ENCODE peak calls at places on chromosomes 2 and 18, in ten cellular contexts. L is testis, F is stomach, D is heart left ventricle, N is iPS DF 6.9, J is RWPE1, V is kidney, S is A549, G is H9, K is right lobe of liver. W is an unnamed sample.

GRCh38 chr18:75517286-75517685 is 89.8 kb upstream of the SMIM21 start:
- DNase-seq in L (no peak), F (no peak), D (no peak), N (no peak), J (no peak), V (no peak), S (no peak), G (no peak), K (no peak), W (no peak)

GRCh38 chr2:196510246-196510645 is 129.3 kb upstream of the CCDC150 start:
- DNase-seq in L (no peak), F (no peak), D (no peak), N (no peak), J (no peak), V (no peak), S (no peak), G (no peak), K (no peak), W (no peak)

GRCh38 chr2:132721938-132722337 is 51.9 kb upstream of the LYPD1 start:
- DNase-seq in L (no peak), F (no peak), D (no peak), N (no peak), J (no peak), V (no peak), S (no peak), G (no peak), K (no peak), W (no peak)

GRCh38 chr2:196324212-196324611 is 152.8 kb upstream of the STK17B start:
- DNase-seq in L (no peak), F (no peak), D (no peak), N (no peak), J (no peak), V (no peak), S (no peak), G (no peak), K (no peak), W (no peak)

GRCh38 chr18:13017247-13017875 is 26.2 kb downstream of the CEP192 start:
- DNase-seq in L (no peak), F (no peak), D (no peak), N (no peak), J (no peak), V (no peak), S (no peak), G (no peak), K (no peak), W (no peak)

GRCh38 chr2:65292095-65292378 is 64.4 kb downstream of the ACTR2 start:
- DNase-seq in L (no peak), F (no peak), D (no peak), N (no peak), J (no peak), V (no peak), S (no peak), G (no peak), K (no peak), W (no peak)

GRCh38 chr2:152335016-152335850 is at the start of gene FMNL2:
- DNase-seq in L (peak), F (peak), D (peak), N (peak), J (peak), V (peak), S (peak), G (peak), K (peak), W (no peak)

GRCh38 chr2:234879671-234880455 is 72.0 kb upstream of the SH3BP4 start:
- DNase-seq in L (no peak), F (no peak), D (no peak), N (no peak), J (no peak), V (no peak), S (peak), G (peak), K (no peak), W (peak)

GRCh38 chr2:105999590-105999989 is 194.5 kb downstream of the UXS1 start:
- DNase-seq in L (no peak), F (no peak), D (no peak), N (no peak), J (no peak), V (no peak), S (no peak), G (no peak), K (no peak), W (no peak)
- H3K27ac ChIP-seq in L (no peak), F (no peak), D (no peak), N (no peak), J (no peak), V (no peak), S (no peak), G (no peak), K (no peak), W (no peak)

GRCh38 chr2:239271471-239272255 is 129.2 kb downstream of the HDAC4 start:
- DNase-seq in L (peak), F (peak), D (no peak), N (no peak), J (no peak), V (no peak), S (no peak), G (no peak), K (peak), W (no peak)

GRCh38 chr2:239273280-239274234 is 127.3 kb downstream of the HDAC4 start:
- DNase-seq in L (peak), F (peak), D (peak), N (no peak), J (no peak), V (no peak), S (no peak), G (no peak), K (peak), W (no peak)

GRCh38 chr2:239275037-239275685 is 125.7 kb downstream of the HDAC4 start:
- DNase-seq in L (peak), F (peak), D (peak), N (no peak), J (peak), V (peak), S (peak), G (no peak), K (no peak), W (peak)

GRCh38 chr2:239274391-239275001 is 126.3 kb downstream of the HDAC4 start:
- DNase-seq in L (peak), F (peak), D (peak), N (no peak), J (peak), V (no peak), S (peak), G (peak), K (no peak), W (no peak)

DNA sequence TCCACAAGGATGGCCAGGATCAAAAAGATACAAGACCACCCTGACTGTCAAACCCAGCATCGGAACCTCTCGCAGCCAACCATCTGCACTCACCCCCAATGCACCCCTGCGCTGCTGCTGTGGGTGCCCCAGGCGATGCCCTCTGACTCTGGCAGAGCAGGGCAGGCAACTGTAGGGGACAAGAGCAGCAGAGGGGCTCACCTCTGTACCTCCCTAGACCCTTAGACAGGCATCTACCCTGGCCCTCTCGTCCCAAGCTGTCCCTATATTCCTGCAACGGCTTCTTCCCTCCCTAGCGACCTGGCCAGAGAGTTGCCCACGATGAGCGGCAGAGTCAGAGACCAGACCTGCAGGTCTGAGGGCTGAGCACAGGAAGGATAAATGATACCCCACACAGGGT is 128.2 kb downstream of the HDAC4 start:
- DNase-seq in L (peak), F (no peak), D (no peak), N (no peak), J (no peak), V (no peak), S (no peak), G (no peak), K (peak), W (no peak)
- H3K27ac ChIP-seq in L (no peak), F (no peak), D (no peak), N (no peak), J (no peak), V (no peak), S (peak), G (no peak), K (no peak), W (no peak)

GRCh38 chr18:26536664-26537063 is 11.7 kb downstream of the KCTD1 start:
- DNase-seq in L (no peak), F (no peak), D (no peak), N (no peak), J (no peak), V (no peak), S (no peak), G (no peak), K (no peak), W (no peak)
- H3K27ac ChIP-seq in L (no peak), F (no peak), D (no peak), N (no peak), J (no peak), V (no peak), S (no peak), G (no peak), K (no peak), W (peak)

DNA sequence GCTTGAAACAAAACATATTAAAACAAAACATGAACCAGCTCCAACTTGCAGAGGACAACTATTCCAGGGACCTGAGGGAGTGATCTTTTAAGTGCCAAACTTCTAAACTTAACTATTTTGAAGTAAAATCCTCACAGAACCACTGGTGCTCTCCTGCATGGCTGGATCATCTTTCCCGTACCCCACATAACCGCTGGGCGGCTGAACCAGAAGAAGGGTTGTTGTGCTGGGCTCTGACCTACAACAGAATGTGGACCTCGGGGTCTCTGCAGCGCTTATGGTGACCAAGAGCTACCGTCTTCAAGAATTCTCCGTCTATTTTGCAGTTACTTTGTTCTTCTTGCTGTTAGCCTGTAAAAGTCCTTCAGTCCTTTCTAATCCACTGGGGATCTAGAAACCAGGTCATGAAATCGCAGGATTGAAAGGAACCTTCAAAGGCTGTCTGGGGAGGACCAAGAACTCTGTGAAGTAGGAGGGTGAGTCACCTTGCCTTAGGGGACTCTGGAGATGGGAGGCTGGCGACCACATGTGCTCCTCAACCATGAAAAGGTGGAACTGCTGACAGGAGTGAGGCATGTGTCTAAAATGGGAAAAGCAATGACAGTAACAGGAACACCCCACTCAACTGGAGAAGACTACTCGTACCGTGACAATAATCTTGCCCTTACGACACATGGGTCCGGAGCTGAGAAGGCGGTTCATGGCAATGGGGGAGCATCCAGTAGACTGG is 46.6 kb downstream of the HDLBP start:
- DNase-seq in L (no peak), F (no peak), D (no peak), N (no peak), J (peak), V (no peak), S (no peak), G (peak), K (no peak), W (no peak)
- H3K27ac ChIP-seq in L (no peak), F (no peak), D (no peak), N (no peak), J (peak), V (no peak), S (no peak), G (no peak), K (no peak), W (no peak)

GRCh38 chr2:200137691-200138090 is 168.8 kb upstream of the SPATS2L start:
- DNase-seq in L (no peak), F (no peak), D (no peak), N (no peak), J (no peak), V (no peak), S (no peak), G (no peak), K (no peak), W (no peak)
- H3K27ac ChIP-seq in L (no peak), F (no peak), D (no peak), N (no peak), J (no peak), V (no peak), S (no peak), G (no peak), K (no peak), W (no peak)

DNA sequence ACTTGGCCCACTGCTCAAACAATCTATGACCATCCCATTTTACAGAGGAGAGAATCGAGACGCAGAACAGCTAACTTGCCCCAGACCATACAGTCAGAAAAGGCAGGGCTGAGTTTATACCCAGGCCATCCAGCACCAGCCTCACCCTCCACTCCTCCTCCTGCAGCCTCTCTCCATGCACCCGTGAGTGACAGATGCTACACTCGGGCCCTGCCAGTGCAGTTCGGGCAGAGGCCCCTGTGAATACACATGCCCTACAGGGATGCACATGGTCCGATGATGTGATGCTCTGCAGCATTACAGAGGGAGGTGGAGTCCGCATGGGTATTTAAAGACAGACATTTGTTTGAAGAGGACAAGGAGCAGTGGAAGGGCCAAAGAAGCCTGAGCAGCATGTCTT is 75.1 kb upstream of the PXDN start:
- DNase-seq in L (no peak), F (no peak), D (no peak), N (no peak), J (no peak), V (no peak), S (no peak), G (no peak), K (no peak), W (no peak)
- H3K27ac ChIP-seq in L (no peak), F (no peak), D (no peak), N (no peak), J (no peak), V (no peak), S (no peak), G (no peak), K (no peak), W (no peak)

GRCh38 chr2:201413552-201413951 is 37.7 kb downstream of the TRAK2 start:
- DNase-seq in L (no peak), F (no peak), D (no peak), N (no peak), J (no peak), V (no peak), S (no peak), G (no peak), K (no peak), W (no peak)
- H3K27ac ChIP-seq in L (peak), F (no peak), D (peak), N (no peak), J (no peak), V (no peak), S (no peak), G (no peak), K (no peak), W (no peak)

GRCh38 chr2:200320991-200321390 is 14.5 kb downstream of the SPATS2L start:
- DNase-seq in L (no peak), F (no peak), D (no peak), N (no peak), J (no peak), V (no peak), S (no peak), G (no peak), K (no peak), W (no peak)

GRCh38 chr2:200324362-200324761 is 17.9 kb downstream of the SPATS2L start:
- DNase-seq in L (no peak), F (no peak), D (no peak), N (no peak), J (no peak), V (no peak), S (no peak), G (no peak), K (no peak), W (no peak)

GRCh38 chr2:200321780-200322534 is 15.5 kb downstream of the SPATS2L start:
- DNase-seq in L (no peak), F (no peak), D (no peak), N (no peak), J (no peak), V (no peak), S (no peak), G (no peak), K (no peak), W (no peak)

GRCh38 chr2:200320344-200320743 is 13.9 kb downstream of the SPATS2L start:
- DNase-seq in L (no peak), F (no peak), D (no peak), N (no peak), J (no peak), V (no peak), S (no peak), G (no peak), K (no peak), W (no peak)

DNA sequence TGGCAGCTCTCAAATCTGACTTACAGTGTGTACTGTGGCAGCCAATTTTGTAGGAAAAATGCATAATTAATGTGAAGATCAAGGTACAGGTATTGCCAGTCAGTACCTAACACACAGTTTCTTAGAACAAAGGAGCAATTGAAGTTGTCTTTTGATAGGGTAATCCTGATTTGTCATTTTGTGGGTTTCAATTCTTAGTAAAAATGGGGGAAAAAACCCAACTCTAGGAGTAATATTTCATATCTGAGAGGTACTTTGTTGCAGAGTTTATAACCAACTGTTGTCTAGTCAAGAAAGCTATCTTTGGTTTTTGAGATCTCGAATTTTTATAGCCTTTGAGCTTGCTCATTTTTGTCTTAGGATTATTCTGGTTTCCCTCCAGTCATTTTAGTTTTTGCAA is 16.1 kb downstream of the SPATS2L start:
- DNase-seq in L (no peak), F (no peak), D (no peak), N (no peak), J (no peak), V (no peak), S (no peak), G (no peak), K (no peak), W (no peak)
- H3K27ac ChIP-seq in L (no peak), F (no peak), D (no peak), N (no peak), J (no peak), V (no peak), S (no peak), G (peak), K (no peak), W (peak)

GRCh38 chr18:22542400-22542835 is 124.7 kb upstream of the CTAGE1 start:
- DNase-seq in L (peak), F (no peak), D (no peak), N (no peak), J (peak), V (peak), S (no peak), G (no peak), K (peak), W (no peak)
- H3K27ac ChIP-seq in L (no peak), F (no peak), D (peak), N (no peak), J (peak), V (no peak), S (no peak), G (no peak), K (peak), W (no peak)

W was measured in Panc1.